ENCODE peak calls at places on chromosomes 2 and 18, in eight cellular contexts. R is stimulated activated CD4-positive, alpha-beta T cell treated with anti-CD3 and anti-CD28 coated beads, Interleukin-15, amount 100 ng/mL, for 24 hours; N is dermis blood vessel endothelial cell; L is glutamatergic neuron; F is fibroblast of lung; W is left ventricle myocardium superior; D is Peyer's patch; A is NCI-H2081. P is an unnamed sample.
A peak's percentile ranks its signal among the peaks of the same experiment; 100 is the strongest.

GRCh38 chr2:190343500-190344274 is at the start of gene INPP1:
- DNase-seq in W (peak; percentile 85), N (peak; percentile 92), A (peak; percentile 27), R (peak; percentile 65), L (peak; percentile 78), F (peak; percentile 65), D (peak; percentile 82), P (peak; percentile 72)

GRCh38 chr2:217918220-217919024 is 84.4 kb downstream of the TNS1 start:
- DNase-seq in D (no peak), L (peak; percentile 52), N (no peak), A (no peak), W (peak; percentile 55), F (peak; percentile 60), R (no peak), P (peak; percentile 60)

GRCh38 chr2:157345647-157346389 is 20.2 kb upstream of the ERMN start:
- DNase-seq in W (no peak), A (no peak), F (no peak), D (no peak), N (no peak), R (no peak), L (no peak), P (no peak)

GRCh38 chr2:39719317-39719716 is 53.6 kb downstream of the TMEM178A start:
- DNase-seq in N (no peak), W (peak; percentile 32), F (no peak), A (no peak), R (no peak), D (no peak), L (no peak), P (no peak)

GRCh38 chr2:237529452-237530402 is 36.6 kb upstream of the PRLH start:
- DNase-seq in N (no peak), L (peak; percentile 66), D (no peak), R (no peak), A (no peak), F (no peak), W (no peak), P (no peak)

GRCh38 chr2:108189316-108189715 is 50.5 kb upstream of the SULT1C3 start:
- DNase-seq in D (no peak), F (peak; percentile 16), N (no peak), R (no peak), L (no peak), W (no peak), A (no peak), P (no peak)

GRCh38 chr2:11286323-11286722 is 58.1 kb downstream of the ROCK2 start:
- DNase-seq in D (no peak), W (no peak), F (no peak), N (no peak), L (no peak), R (no peak), A (no peak), P (no peak)

GRCh38 chr2:12918841-12919445 is 202.2 kb downstream of the TRIB2 start:
- DNase-seq in F (peak; percentile 97), L (no peak), W (peak; percentile 76), N (no peak), D (peak; percentile 68), R (no peak), A (no peak), P (no peak)

GRCh38 chr18:74435740-74436139 is 21.4 kb downstream of the DIPK1C start:
- DNase-seq in L (no peak), W (no peak), R (no peak), N (no peak), A (no peak), D (no peak), F (no peak), P (no peak)

GRCh38 chr2:37855283-37856041 is 69.6 kb upstream of the RMDN2 start:
- DNase-seq in R (no peak), D (no peak), F (peak; percentile 40), A (no peak), N (peak; percentile 76), L (no peak), W (peak; percentile 68), P (no peak)

GRCh38 chr18:9724797-9725196 is 16.7 kb downstream of the RAB31 start:
- DNase-seq in D (peak; percentile 30), F (no peak), N (no peak), L (no peak), A (no peak), W (no peak), R (no peak), P (no peak)

GRCh38 chr2:118169359-118170005 is 81.2 kb downstream of the INSIG2 start:
- DNase-seq in L (no peak), W (peak; percentile 63), F (no peak), R (peak; percentile 47), D (peak; percentile 55), A (no peak), N (peak; percentile 5), P (no peak)

GRCh38 chr2:289362-290089 is 1.6 kb upstream of the ALKAL2 start:
- DNase-seq in A (no peak), W (peak; percentile 37), L (peak; percentile 46), N (peak; percentile 33), R (peak; percentile 22), F (peak; percentile 9), D (no peak), P (peak; percentile 38)

GRCh38 chr2:160377204-160377995 is 116.2 kb downstream of the RBMS1 start:
- DNase-seq in F (peak; percentile 69), L (no peak), A (no peak), W (no peak), D (no peak), R (no peak), N (peak; percentile 52), P (no peak)

GRCh38 chr2:26579025-26579722 is 62.0 kb downstream of the CIB4 start:
- DNase-seq in D (no peak), R (no peak), N (no peak), F (no peak), L (peak; percentile 8), A (no peak), W (no peak), P (no peak)

GRCh38 chr2:85394976-85395375 is 15.2 kb downstream of the CAPG start:
- DNase-seq in L (no peak), R (no peak), W (no peak), D (peak; percentile 36), F (no peak), A (no peak), N (no peak), P (no peak)

GRCh38 chr2:19600506-19600905 is 242.1 kb upstream of the OSR1 start:
- DNase-seq in L (no peak), A (no peak), N (no peak), W (no peak), R (no peak), D (no peak), F (no peak), P (no peak)

GRCh38 chr2:33529771-33530481 is 53.5 kb downstream of the RASGRP3 start:
- DNase-seq in A (no peak), N (peak; percentile 28), F (peak; percentile 99), R (no peak), D (no peak), L (no peak), W (no peak), P (no peak)

GRCh38 chr18:46656326-46657114 is 500 bp downstream of the LOXHD1 start:
- DNase-seq in D (no peak), F (no peak), R (no peak), A (no peak), L (no peak), N (no peak), W (no peak), P (no peak)

GRCh38 chr2:134372141-134372540 is 118.3 kb downstream of the MGAT5 start:
- DNase-seq in D (no peak), N (no peak), W (no peak), R (no peak), A (no peak), F (peak; percentile 89), L (no peak), P (no peak)

GRCh38 chr18:8816805-8817204 is 111.4 kb downstream of the MTCL1 start:
- DNase-seq in F (peak; percentile 94), L (no peak), R (no peak), D (no peak), N (no peak), A (no peak), W (no peak), P (no peak)

GRCh38 chr2:118774458-118775133 is 72.9 kb downstream of the EN1 start:
- DNase-seq in N (peak; percentile 35), D (peak; percentile 47), L (peak; percentile 86), W (peak; percentile 56), A (no peak), F (peak; percentile 61), R (peak; percentile 59), P (peak; percentile 89)

GRCh38 chr2:244547-244946 is 19.3 kb downstream of the SH3YL1 start:
- DNase-seq in W (no peak), R (no peak), N (no peak), L (no peak), F (no peak), D (no peak), A (no peak), P (no peak)

GRCh38 chr2:126859631-126860030 is 39.1 kb upstream of the TEX51 start:
- DNase-seq in L (no peak), R (no peak), N (no peak), A (no peak), D (no peak), F (no peak), W (no peak), P (no peak)

GRCh38 chr2:49403722-49404507 is 249.6 kb upstream of the FSHR start:
- DNase-seq in D (no peak), L (no peak), W (no peak), R (no peak), A (peak; percentile 44), F (no peak), N (no peak), P (peak; percentile 9)

GRCh38 chr18:58687871-58688308 is 16.6 kb downstream of the MALT1 start:
- DNase-seq in W (no peak), L (no peak), A (no peak), N (peak; percentile 40), R (peak; percentile 64), F (no peak), D (peak; percentile 69), P (no peak)

GRCh38 chr2:128472789-128473174 is 154.1 kb upstream of the HS6ST1 start:
- DNase-seq in A (no peak), R (no peak), L (no peak), W (no peak), D (no peak), F (peak; percentile 32), N (no peak), P (no peak)

GRCh38 chr2:85243101-85244072 is 84.4 kb downstream of the TGOLN2 start:
- DNase-seq in L (peak; percentile 74), F (no peak), N (peak; percentile 80), A (no peak), D (peak; percentile 53), R (peak; percentile 52), W (peak; percentile 68), P (peak; percentile 74)

GRCh38 chr2:138364554-138365162 is 136.9 kb upstream of the SPOPL start:
- DNase-seq in F (peak; percentile 77), L (no peak), D (no peak), A (no peak), R (no peak), N (no peak), W (no peak), P (no peak)